ENCODE peak calls at places on chromosomes 16 and 17, in seven cellular contexts. X is RCC 7860, S is GM04504, T is A673, U is NCI-H1930, F is mammary epithelial cell, E is NCI-H1092 treated with DMSO at 0.1 percent for 48 hours. I is an unnamed sample.

GRCh38 chr17:81097943-81098308 is 63.0 kb downstream of the BAIAP2 start:
- DNase-seq in X (peak; percentile 94), S (no peak), T (no peak), U (no peak), F (peak; percentile 61), E (no peak), I (peak; percentile 30)

GRCh38 chr17:64130559-64131001 is 636 bp upstream of the ERN1 start:
- DNase-seq in X (no peak), S (peak; percentile 51), T (no peak), U (no peak), F (peak; percentile 57), E (no peak), I (peak; percentile 80)

GRCh38 chr17:12867726-12868125 is 78.4 kb downstream of the ARHGAP44 start:
- DNase-seq in X (no peak), S (no peak), T (no peak), U (no peak), F (no peak), E (no peak), I (no peak)

GRCh38 chr16:31189412-31189778 is 9.5 kb downstream of the FUS start:
- DNase-seq in X (no peak), S (no peak), T (no peak), U (no peak), F (no peak), E (no peak), I (no peak)

GRCh38 chr17:79838541-79839274 is 532 bp downstream of the CBX4 start:
- DNase-seq in X (peak; percentile 35), S (no peak), T (peak; percentile 89), U (no peak), F (peak; percentile 63), E (peak; percentile 42), I (peak; percentile 52)

GRCh38 chr17:82804442-82805191 is 35.2 kb downstream of the ZNF750 start:
- DNase-seq in X (no peak), S (no peak), T (no peak), U (no peak), F (no peak), E (peak; percentile 31), I (peak; percentile 41)

GRCh38 chr17:18980682-18981384 is 23.7 kb downstream of the FAM83G start:
- DNase-seq in X (peak; percentile 21), S (no peak), T (no peak), U (no peak), F (no peak), E (no peak), I (peak; percentile 88)

GRCh38 chr17:35312790-35313711 is 60.4 kb downstream of the SLFN11 start:
- DNase-seq in X (peak; percentile 58), S (no peak), T (peak; percentile 64), U (peak; percentile 15), F (peak; percentile 48), E (peak; percentile 40), I (peak; percentile 73)

GRCh38 chr17:14942511-14943185 is 322.5 kb downstream of the PMP22 start:
- DNase-seq in X (no peak), S (no peak), T (no peak), U (no peak), F (peak; percentile 92), E (no peak), I (no peak)

GRCh38 chr16:83441523-83441922 is 366.3 kb upstream of the HSBP1 start:
- DNase-seq in X (peak; percentile 60), S (no peak), T (no peak), U (no peak), F (peak; percentile 36), E (no peak), I (peak; percentile 10)

GRCh38 chr16:89473791-89474414 is 16.5 kb downstream of the ANKRD11 start:
- DNase-seq in X (peak; percentile 36), S (no peak), T (peak; percentile 31), U (no peak), F (peak; percentile 72), E (no peak), I (peak; percentile 56)

GRCh38 chr17:41026668-41027471 is at the start of gene KRTAP1-5:
- DNase-seq in X (no peak), S (peak; percentile 80), T (no peak), U (no peak), F (peak; percentile 61), E (no peak), I (peak; percentile 91)

GRCh38 chr17:78144736-78145641 is 1.2 kb upstream of the C17orf99 start:
- DNase-seq in X (no peak), S (no peak), T (no peak), U (no peak), F (no peak), E (no peak), I (no peak)

GRCh38 chr16:86844691-86845090 is 266.3 kb downstream of the FOXL1 start:
- DNase-seq in X (no peak), S (no peak), T (no peak), U (no peak), F (no peak), E (no peak), I (no peak)

GRCh38 chr16:48535831-48536599 is 74.0 kb downstream of the N4BP1 start:
- DNase-seq in X (no peak), S (peak; percentile 35), T (no peak), U (no peak), F (peak; percentile 86), E (no peak), I (peak; percentile 31)